ENCODE peak calls at places on chromosomes 16 and 17, in six cellular contexts. One of them, this sample, is unnamed.

GRCh38 chr17:73909156-73909555 is 264.9 kb upstream of the SDK2 start:
- DNase-seq in testis: no peak
- DNase-seq in tibial nerve: no peak
- DNase-seq in esophagus muscularis mucosa: peak; percentile 89
- DNase-seq in Peyer's patch: no peak
- DNase-seq in transverse colon: no peak
- DNase-seq in this sample: no peak

GRCh38 chr17:30950669-30951399 is 20.0 kb upstream of the RNF135 start:
- DNase-seq in Peyer's patch: peak; percentile 93
- DNase-seq in esophagus muscularis mucosa: no peak
- DNase-seq in testis: no peak
- DNase-seq in transverse colon: peak; percentile 91
- DNase-seq in tibial nerve: peak; percentile 69
- DNase-seq in this sample: no peak

GRCh38 chr17:40371261-40371929 is 6.9 kb upstream of the GJD3 start:
- DNase-seq in testis: no peak
- DNase-seq in esophagus muscularis mucosa: no peak
- DNase-seq in transverse colon: no peak
- DNase-seq in Peyer's patch: no peak
- DNase-seq in tibial nerve: no peak
- DNase-seq in this sample: peak; percentile 67

GRCh38 chr17:81339180-81339501 is 44.0 kb upstream of the SLC38A10 start:
- DNase-seq in tibial nerve: no peak
- DNase-seq in Peyer's patch: peak; percentile 72
- DNase-seq in esophagus muscularis mucosa: no peak
- DNase-seq in transverse colon: peak; percentile 49
- DNase-seq in testis: no peak
- DNase-seq in this sample: no peak

GRCh38 chr16:29230671-29231091 is 175.8 kb downstream of the NPIPB11 start:
- DNase-seq in tibial nerve: peak; percentile 3
- DNase-seq in esophagus muscularis mucosa: peak; percentile 78
- DNase-seq in transverse colon: no peak
- DNase-seq in testis: no peak
- DNase-seq in Peyer's patch: no peak
- DNase-seq in this sample: no peak

GRCh38 chr17:81599719-81600486 is 37.0 kb downstream of the NPLOC4 start:
- DNase-seq in transverse colon: peak; percentile 14
- DNase-seq in testis: no peak
- DNase-seq in Peyer's patch: no peak
- DNase-seq in tibial nerve: no peak
- DNase-seq in esophagus muscularis mucosa: no peak
- DNase-seq in this sample: no peak

GRCh38 chr17:18238299-18238698 is 12.9 kb downstream of the LLGL1 start:
- DNase-seq in tibial nerve: no peak
- DNase-seq in Peyer's patch: no peak
- DNase-seq in transverse colon: no peak
- DNase-seq in esophagus muscularis mucosa: no peak
- DNase-seq in testis: no peak
- DNase-seq in this sample: no peak

GRCh38 chr16:13554643-13555042 is 365.3 kb upstream of the ERCC4 start:
- DNase-seq in tibial nerve: no peak
- DNase-seq in esophagus muscularis mucosa: peak; percentile 31
- DNase-seq in testis: no peak
- DNase-seq in transverse colon: no peak
- DNase-seq in Peyer's patch: no peak
- DNase-seq in this sample: no peak

GRCh38 chr17:39739020-39739884 is 1.5 kb downstream of the GRB7 start:
- DNase-seq in esophagus muscularis mucosa: no peak
- DNase-seq in testis: peak; percentile 54
- DNase-seq in transverse colon: peak; percentile 91
- DNase-seq in Peyer's patch: peak; percentile 90
- DNase-seq in tibial nerve: no peak
- DNase-seq in this sample: no peak

GRCh38 chr16:70152578-70153302 is 20.8 kb upstream of the CLEC18C start:
- DNase-seq in testis: no peak
- DNase-seq in transverse colon: no peak
- DNase-seq in esophagus muscularis mucosa: no peak
- DNase-seq in Peyer's patch: no peak
- DNase-seq in tibial nerve: no peak
- DNase-seq in this sample: no peak

GRCh38 chr16:83717814-83718213 is 90.0 kb upstream of the HSBP1 start:
- DNase-seq in testis: no peak
- DNase-seq in Peyer's patch: no peak
- DNase-seq in transverse colon: no peak
- DNase-seq in tibial nerve: no peak
- DNase-seq in esophagus muscularis mucosa: no peak
- DNase-seq in this sample: no peak

GRCh38 chr16:57643166-57643813 is 14.9 kb downstream of the ADGRG1 start:
- DNase-seq in testis: peak; percentile 63
- DNase-seq in esophagus muscularis mucosa: no peak
- DNase-seq in Peyer's patch: no peak
- DNase-seq in transverse colon: no peak
- DNase-seq in tibial nerve: no peak
- DNase-seq in this sample: no peak

GRCh38 chr17:41553176-41553575 is 18.7 kb downstream of the KRT9 start:
- DNase-seq in transverse colon: no peak
- DNase-seq in testis: no peak
- DNase-seq in esophagus muscularis mucosa: no peak
- DNase-seq in Peyer's patch: no peak
- DNase-seq in tibial nerve: no peak
- DNase-seq in this sample: no peak

GRCh38 chr16:84652565-84652964 is 4.3 kb downstream of the KLHL36 start:
- DNase-seq in transverse colon: no peak
- DNase-seq in Peyer's patch: no peak
- DNase-seq in esophagus muscularis mucosa: no peak
- DNase-seq in tibial nerve: no peak
- DNase-seq in testis: no peak
- DNase-seq in this sample: no peak

GRCh38 chr16:73125860-73126259 is 77.9 kb upstream of the ZFHX3 start:
- DNase-seq in Peyer's patch: no peak
- DNase-seq in testis: no peak
- DNase-seq in tibial nerve: no peak
- DNase-seq in transverse colon: no peak
- DNase-seq in esophagus muscularis mucosa: no peak
- DNase-seq in this sample: no peak

GRCh38 chr17:12627177-12627629 is 38.5 kb upstream of the MYOCD start:
- DNase-seq in transverse colon: no peak
- DNase-seq in esophagus muscularis mucosa: no peak
- DNase-seq in testis: peak; percentile 33
- DNase-seq in Peyer's patch: no peak
- DNase-seq in tibial nerve: peak; percentile 49
- DNase-seq in this sample: no peak

GRCh38 chr17:66002807-66003206 is 189.1 kb downstream of the CEP112 start:
- DNase-seq in esophagus muscularis mucosa: no peak
- DNase-seq in tibial nerve: no peak
- DNase-seq in transverse colon: no peak
- DNase-seq in Peyer's patch: no peak
- DNase-seq in testis: no peak
- DNase-seq in this sample: no peak

GRCh38 chr16:49528564-49529150 is 155.1 kb downstream of the C16orf78 start:
- DNase-seq in tibial nerve: no peak
- DNase-seq in transverse colon: no peak
- DNase-seq in testis: no peak
- DNase-seq in esophagus muscularis mucosa: no peak
- DNase-seq in Peyer's patch: no peak
- DNase-seq in this sample: no peak

GRCh38 chr17:73833779-73834613 is 189.8 kb upstream of the SDK2 start:
- DNase-seq in testis: no peak
- DNase-seq in esophagus muscularis mucosa: no peak
- DNase-seq in transverse colon: no peak
- DNase-seq in Peyer's patch: no peak
- DNase-seq in tibial nerve: no peak
- DNase-seq in this sample: no peak

GRCh38 chr17:15999974-16000827 is 577 bp downstream of the TTC19 start:
- DNase-seq in esophagus muscularis mucosa: no peak
- DNase-seq in testis: peak; percentile 37
- DNase-seq in transverse colon: no peak
- DNase-seq in Peyer's patch: no peak
- DNase-seq in tibial nerve: no peak
- DNase-seq in this sample: no peak

GRCh38 chr16:23148513-23149266 is 562 bp downstream of the USP31 start:
- DNase-seq in Peyer's patch: peak; percentile 85
- DNase-seq in transverse colon: peak; percentile 83
- DNase-seq in tibial nerve: peak; percentile 27
- DNase-seq in testis: peak; percentile 79
- DNase-seq in esophagus muscularis mucosa: no peak
- DNase-seq in this sample: no peak

GRCh38 chr17:75849304-75849695 is 5.1 kb upstream of the UNC13D start:
- DNase-seq in transverse colon: no peak
- DNase-seq in tibial nerve: no peak
- DNase-seq in Peyer's patch: no peak
- DNase-seq in testis: no peak
- DNase-seq in esophagus muscularis mucosa: no peak
- DNase-seq in this sample: no peak

GRCh38 chr16:57478396-57479024 is 7.8 kb downstream of the DOK4 start:
- DNase-seq in Peyer's patch: peak; percentile 47
- DNase-seq in esophagus muscularis mucosa: no peak
- DNase-seq in testis: no peak
- DNase-seq in tibial nerve: no peak
- DNase-seq in transverse colon: no peak
- DNase-seq in this sample: no peak

GRCh38 chr16:13390093-13390985 is 488.9 kb downstream of the SHISA9 start:
- DNase-seq in esophagus muscularis mucosa: peak; percentile 53
- DNase-seq in transverse colon: no peak
- DNase-seq in Peyer's patch: no peak
- DNase-seq in tibial nerve: no peak
- DNase-seq in testis: no peak
- DNase-seq in this sample: no peak

GRCh38 chr16:31451681-31452351 is 7.5 kb upstream of the ARMC5 start:
- DNase-seq in esophagus muscularis mucosa: no peak
- DNase-seq in transverse colon: no peak
- DNase-seq in tibial nerve: no peak
- DNase-seq in testis: peak; percentile 82
- DNase-seq in Peyer's patch: peak; percentile 66
- DNase-seq in this sample: no peak

GRCh38 chr17:63447688-63448005 is 1.5 kb upstream of the CYB561 start:
- DNase-seq in esophagus muscularis mucosa: no peak
- DNase-seq in testis: no peak
- DNase-seq in tibial nerve: no peak
- DNase-seq in transverse colon: no peak
- DNase-seq in Peyer's patch: no peak
- DNase-seq in this sample: no peak

GRCh38 chr17:22300731-22301352 is 608.5 kb downstream of the KCNJ18 start:
- DNase-seq in esophagus muscularis mucosa: peak; percentile 86
- DNase-seq in testis: peak; percentile 73
- DNase-seq in Peyer's patch: no peak
- DNase-seq in tibial nerve: no peak
- DNase-seq in transverse colon: no peak
- DNase-seq in this sample: no peak
- H3K9me3 ChIP-seq in esophagus muscularis mucosa: no peaks in the 10 kb centered on the region
- H3K9me3 ChIP-seq in testis: no peaks in the 10 kb centered on the region
- H3K9me3 ChIP-seq in Peyer's patch: no peaks in the 10 kb centered on the region
- H3K9me3 ChIP-seq in tibial nerve: no peaks in the 10 kb centered on the region
- H3K9me3 ChIP-seq in transverse colon: peaks cover 11% of the 10 kb centered on the region
- H3K9me3 ChIP-seq in this sample: no peaks in the 10 kb centered on the region

GRCh38 chr16:1379054-1379862 is 27.5 kb downstream of the GNPTG start:
- DNase-seq in testis: peak; percentile 84
- DNase-seq in Peyer's patch: peak; percentile 80
- DNase-seq in tibial nerve: peak; percentile 45
- DNase-seq in transverse colon: peak; percentile 72
- DNase-seq in esophagus muscularis mucosa: peak; percentile 93
- DNase-seq in this sample: no peak
- TF ChIP-seq POLR2A in testis: no peak
- TF ChIP-seq POLR2A in Peyer's patch: no peak
- TF ChIP-seq POLR2A in tibial nerve: no peak
- TF ChIP-seq POLR2A in transverse colon: no peak
- TF ChIP-seq POLR2A in esophagus muscularis mucosa: peak; percentile 39
- TF ChIP-seq POLR2A in this sample: no peak

GRCh38 chr17:67751101-67752074 is 33.7 kb downstream of the NOL11 start:
- DNase-seq in transverse colon: no peak
- DNase-seq in Peyer's patch: no peak
- DNase-seq in tibial nerve: no peak
- DNase-seq in esophagus muscularis mucosa: no peak
- DNase-seq in testis: no peak
- DNase-seq in this sample: no peak

GRCh38 chr17:67754001-67754400 is 36.3 kb downstream of the NOL11 start:
- DNase-seq in transverse colon: no peak
- DNase-seq in Peyer's patch: no peak
- DNase-seq in testis: no peak
- DNase-seq in esophagus muscularis mucosa: no peak
- DNase-seq in tibial nerve: no peak
- DNase-seq in this sample: no peak

GRCh38 chr17:67750067-67750466 is 32.3 kb downstream of the NOL11 start:
- DNase-seq in transverse colon: no peak
- DNase-seq in Peyer's patch: no peak
- DNase-seq in esophagus muscularis mucosa: no peak
- DNase-seq in tibial nerve: no peak
- DNase-seq in testis: no peak
- DNase-seq in this sample: no peak

GRCh38 chr17:67753026-67753425 is 35.3 kb downstream of the NOL11 start:
- DNase-seq in esophagus muscularis mucosa: no peak
- DNase-seq in tibial nerve: no peak
- DNase-seq in transverse colon: no peak
- DNase-seq in Peyer's patch: no peak
- DNase-seq in testis: no peak
- DNase-seq in this sample: no peak
- H3K9me3 ChIP-seq in esophagus muscularis mucosa: no peaks in the 10 kb centered on the region
- H3K9me3 ChIP-seq in tibial nerve: no peaks in the 10 kb centered on the region
- H3K9me3 ChIP-seq in transverse colon: no peaks in the 10 kb centered on the region
- H3K9me3 ChIP-seq in Peyer's patch: no peaks in the 10 kb centered on the region
- H3K9me3 ChIP-seq in testis: no peaks in the 10 kb centered on the region
- H3K9me3 ChIP-seq in this sample: no peaks in the 10 kb centered on the region

GRCh38 chr17:47970725-47971511 is at the start of gene CDK5RAP3:
- DNase-seq in esophagus muscularis mucosa: peak; percentile 100
- DNase-seq in transverse colon: peak; percentile 100
- DNase-seq in tibial nerve: peak; percentile 100
- DNase-seq in testis: peak; percentile 100
- DNase-seq in Peyer's patch: peak; percentile 100
- DNase-seq in this sample: peak; percentile 100
- TF ChIP-seq POLR2A in esophagus muscularis mucosa: no peak
- TF ChIP-seq POLR2A in transverse colon: peak; percentile 78
- TF ChIP-seq POLR2A in tibial nerve: peak; percentile 83
- TF ChIP-seq POLR2A in testis: no peak
- TF ChIP-seq POLR2A in Peyer's patch: peak; percentile 81
- TF ChIP-seq POLR2A in this sample: peak; percentile 24

GRCh38 chr16:3383045-3383448 is 17.8 kb downstream of the ZSCAN32 start:
- DNase-seq in testis: no peak
- DNase-seq in transverse colon: no peak
- DNase-seq in Peyer's patch: no peak
- DNase-seq in tibial nerve: no peak
- DNase-seq in esophagus muscularis mucosa: no peak
- DNase-seq in this sample: no peak

GRCh38 chr16:3375680-3376079 is 20.0 kb downstream of the OR2C1 start:
- DNase-seq in tibial nerve: no peak
- DNase-seq in esophagus muscularis mucosa: no peak
- DNase-seq in transverse colon: no peak
- DNase-seq in Peyer's patch: no peak
- DNase-seq in testis: no peak
- DNase-seq in this sample: no peak

DNA sequence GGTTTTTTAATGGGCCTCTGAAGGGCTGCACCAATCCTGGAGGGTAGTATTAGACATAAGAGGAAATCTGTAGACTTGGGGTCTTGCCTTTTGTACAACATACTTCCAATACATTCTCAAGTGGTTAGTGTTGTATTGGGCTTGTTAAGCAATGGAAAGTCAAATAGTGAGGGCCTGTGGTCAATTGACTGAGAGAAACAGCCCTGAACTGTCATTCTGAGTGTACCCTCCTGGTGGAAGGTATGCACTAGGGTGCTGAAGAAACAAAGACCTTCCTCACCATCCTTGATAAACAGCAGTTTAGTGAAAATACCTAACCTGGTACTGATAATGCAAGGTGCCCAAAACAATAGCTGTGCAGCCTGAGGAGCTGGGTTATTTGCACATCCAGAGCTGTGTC is 22.2 kb downstream of the OR2C1 start:
- DNase-seq in esophagus muscularis mucosa: no peak
- DNase-seq in Peyer's patch: no peak
- DNase-seq in transverse colon: no peak
- DNase-seq in tibial nerve: no peak
- DNase-seq in testis: no peak
- DNase-seq in this sample: no peak
- H3K9me3 ChIP-seq in esophagus muscularis mucosa: peaks cover 87% of the 10 kb centered on the region
- H3K9me3 ChIP-seq in Peyer's patch: peaks cover 43% of the 10 kb centered on the region
- H3K9me3 ChIP-seq in transverse colon: peaks cover 65% of the 10 kb centered on the region
- H3K9me3 ChIP-seq in tibial nerve: peaks cover 13% of the 10 kb centered on the region
- H3K9me3 ChIP-seq in testis: peaks cover 3% of the 10 kb centered on the region
- H3K9me3 ChIP-seq in this sample: peaks cover 50% of the 10 kb centered on the region

This sample was measured in vagina.